ENCODE peak calls at places on chromosome 20, in eight cellular contexts. One of them, this sample, is unnamed.

GRCh38 chr20:1528811-1529210 is 28.7 kb downstream of the SIRPD start:
- DNase-seq in prostate gland: no peak
- DNase-seq in ascending aorta: no peak
- DNase-seq in small intestine: no peak
- DNase-seq in breast epithelium: no peak
- DNase-seq in tibial nerve: no peak
- DNase-seq in heart left ventricle: no peak
- DNase-seq in endothelial cell of umbilical vein: no peak
- DNase-seq in this sample: no peak

GRCh38 chr20:33687370-33687915 is 1.3 kb upstream of the E2F1 start:
- DNase-seq in breast epithelium: no peak
- DNase-seq in endothelial cell of umbilical vein: peak; percentile 14
- DNase-seq in prostate gland: no peak
- DNase-seq in ascending aorta: no peak
- DNase-seq in heart left ventricle: no peak
- DNase-seq in small intestine: no peak
- DNase-seq in tibial nerve: no peak
- DNase-seq in this sample: no peak

GRCh38 chr20:32589256-32589655 is 4.1 kb upstream of the NOL4L start:
- DNase-seq in endothelial cell of umbilical vein: no peak
- DNase-seq in small intestine: no peak
- DNase-seq in tibial nerve: no peak
- DNase-seq in breast epithelium: no peak
- DNase-seq in prostate gland: no peak
- DNase-seq in ascending aorta: no peak
- DNase-seq in heart left ventricle: no peak
- DNase-seq in this sample: no peak

GRCh38 chr20:38730167-38730988 is 6.1 kb downstream of the SLC32A1 start:
- DNase-seq in ascending aorta: no peak
- DNase-seq in breast epithelium: no peak
- DNase-seq in small intestine: peak; percentile 63
- DNase-seq in tibial nerve: no peak
- DNase-seq in prostate gland: no peak
- DNase-seq in endothelial cell of umbilical vein: no peak
- DNase-seq in heart left ventricle: no peak
- DNase-seq in this sample: no peak

GRCh38 chr20:26209171-26209941 is 512.7 kb upstream of the ZNF337 start:
- DNase-seq in heart left ventricle: peak; percentile 16
- DNase-seq in small intestine: no peak
- DNase-seq in endothelial cell of umbilical vein: no peak
- DNase-seq in prostate gland: no peak
- DNase-seq in tibial nerve: no peak
- DNase-seq in ascending aorta: no peak
- DNase-seq in breast epithelium: no peak
- DNase-seq in this sample: no peak

GRCh38 chr20:53706008-53706481 is 112.4 kb upstream of the ZNF217 start:
- DNase-seq in small intestine: no peak
- DNase-seq in endothelial cell of umbilical vein: no peak
- DNase-seq in breast epithelium: no peak
- DNase-seq in heart left ventricle: no peak
- DNase-seq in ascending aorta: no peak
- DNase-seq in tibial nerve: no peak
- DNase-seq in prostate gland: no peak
- DNase-seq in this sample: no peak

GRCh38 chr20:64261138-64261537 is 5.6 kb downstream of the PCMTD2 start:
- DNase-seq in prostate gland: no peak
- DNase-seq in breast epithelium: no peak
- DNase-seq in endothelial cell of umbilical vein: peak; percentile 89
- DNase-seq in heart left ventricle: peak; percentile 42
- DNase-seq in tibial nerve: peak; percentile 29
- DNase-seq in ascending aorta: no peak
- DNase-seq in small intestine: no peak
- DNase-seq in this sample: no peak

GRCh38 chr20:17796096-17796563 is 96.4 kb downstream of the BANF2 start:
- DNase-seq in ascending aorta: peak; percentile 26
- DNase-seq in breast epithelium: peak; percentile 40
- DNase-seq in endothelial cell of umbilical vein: peak; percentile 57
- DNase-seq in tibial nerve: peak; percentile 74
- DNase-seq in heart left ventricle: peak; percentile 36
- DNase-seq in prostate gland: no peak
- DNase-seq in small intestine: no peak
- DNase-seq in this sample: peak; percentile 29

GRCh38 chr20:63686492-63687321 is 9.7 kb upstream of the TNFRSF6B start:
- DNase-seq in tibial nerve: peak; percentile 75
- DNase-seq in ascending aorta: peak; percentile 51
- DNase-seq in prostate gland: no peak
- DNase-seq in endothelial cell of umbilical vein: peak; percentile 92
- DNase-seq in breast epithelium: no peak
- DNase-seq in heart left ventricle: peak; percentile 86
- DNase-seq in small intestine: peak; percentile 87
- DNase-seq in this sample: peak; percentile 55

GRCh38 chr20:4554346-4554745 is 167.4 kb upstream of the PRND start:
- DNase-seq in tibial nerve: no peak
- DNase-seq in heart left ventricle: no peak
- DNase-seq in breast epithelium: no peak
- DNase-seq in prostate gland: no peak
- DNase-seq in small intestine: no peak
- DNase-seq in endothelial cell of umbilical vein: no peak
- DNase-seq in ascending aorta: no peak
- DNase-seq in this sample: no peak

GRCh38 chr20:45095753-45096371 is 5.1 kb downstream of the KCNS1 start:
- DNase-seq in breast epithelium: peak; percentile 21
- DNase-seq in small intestine: peak; percentile 46
- DNase-seq in tibial nerve: peak; percentile 77
- DNase-seq in heart left ventricle: peak; percentile 34
- DNase-seq in ascending aorta: no peak
- DNase-seq in endothelial cell of umbilical vein: peak; percentile 52
- DNase-seq in prostate gland: peak; percentile 60
- DNase-seq in this sample: no peak

GRCh38 chr20:55014766-55015165 is 539.4 kb downstream of the DOK5 start:
- DNase-seq in breast epithelium: no peak
- DNase-seq in heart left ventricle: no peak
- DNase-seq in ascending aorta: no peak
- DNase-seq in prostate gland: no peak
- DNase-seq in small intestine: no peak
- DNase-seq in tibial nerve: no peak
- DNase-seq in endothelial cell of umbilical vein: no peak
- DNase-seq in this sample: no peak

GRCh38 chr20:41748756-41749582 is 130.8 kb upstream of the CHD6 start:
- DNase-seq in small intestine: no peak
- DNase-seq in endothelial cell of umbilical vein: no peak
- DNase-seq in ascending aorta: no peak
- DNase-seq in prostate gland: no peak
- DNase-seq in heart left ventricle: no peak
- DNase-seq in tibial nerve: no peak
- DNase-seq in breast epithelium: no peak
- DNase-seq in this sample: no peak
- H3K27ac ChIP-seq in small intestine: no peak overlapping the region
- H3K27ac ChIP-seq in endothelial cell of umbilical vein: no peak overlapping the region
- H3K27ac ChIP-seq in ascending aorta: no peak overlapping the region
- H3K27ac ChIP-seq in prostate gland: no peak overlapping the region
- H3K27ac ChIP-seq in heart left ventricle: no peak overlapping the region
- H3K27ac ChIP-seq in tibial nerve: no peak overlapping the region
- H3K27ac ChIP-seq in breast epithelium: no peak overlapping the region
- H3K27ac ChIP-seq in this sample: no peak overlapping the region

GRCh38 chr20:37517371-37517748 is 3.7 kb upstream of the NNAT start:
- DNase-seq in endothelial cell of umbilical vein: no peak
- DNase-seq in heart left ventricle: no peak
- DNase-seq in ascending aorta: no peak
- DNase-seq in breast epithelium: no peak
- DNase-seq in prostate gland: no peak
- DNase-seq in small intestine: no peak
- DNase-seq in tibial nerve: no peak
- DNase-seq in this sample: no peak

GRCh38 chr20:37519508-37520416 is 1.3 kb upstream of the NNAT start:
- DNase-seq in prostate gland: no peak
- DNase-seq in ascending aorta: no peak
- DNase-seq in breast epithelium: no peak
- DNase-seq in tibial nerve: no peak
- DNase-seq in heart left ventricle: no peak
- DNase-seq in small intestine: no peak
- DNase-seq in endothelial cell of umbilical vein: peak; percentile 41
- DNase-seq in this sample: no peak

GRCh38 chr20:37518059-37518458 is 3.0 kb upstream of the NNAT start:
- DNase-seq in endothelial cell of umbilical vein: no peak
- DNase-seq in ascending aorta: no peak
- DNase-seq in breast epithelium: no peak
- DNase-seq in heart left ventricle: no peak
- DNase-seq in prostate gland: no peak
- DNase-seq in small intestine: no peak
- DNase-seq in tibial nerve: no peak
- DNase-seq in this sample: no peak

GRCh38 chr20:37520417-37520751 is 666 bp upstream of the NNAT start:
- DNase-seq in prostate gland: no peak
- DNase-seq in ascending aorta: no peak
- DNase-seq in heart left ventricle: no peak
- DNase-seq in tibial nerve: no peak
- DNase-seq in endothelial cell of umbilical vein: no peak
- DNase-seq in breast epithelium: no peak
- DNase-seq in small intestine: no peak
- DNase-seq in this sample: no peak

GRCh38 chr20:37518606-37519507 is 2.2 kb upstream of the NNAT start:
- DNase-seq in endothelial cell of umbilical vein: peak; percentile 87
- DNase-seq in breast epithelium: no peak
- DNase-seq in prostate gland: peak; percentile 74
- DNase-seq in ascending aorta: no peak
- DNase-seq in heart left ventricle: peak; percentile 47
- DNase-seq in small intestine: no peak
- DNase-seq in tibial nerve: no peak
- DNase-seq in this sample: no peak
- H3K4me3 ChIP-seq in endothelial cell of umbilical vein: no peak overlapping the region
- H3K4me3 ChIP-seq in breast epithelium: no peak overlapping the region
- H3K4me3 ChIP-seq in prostate gland: no peak overlapping the region
- H3K4me3 ChIP-seq in ascending aorta: no peak overlapping the region
- H3K4me3 ChIP-seq in heart left ventricle: no peak overlapping the region
- H3K4me3 ChIP-seq in small intestine: no peak overlapping the region
- H3K4me3 ChIP-seq in tibial nerve: no peak overlapping the region
- H3K4me3 ChIP-seq in this sample: no peak overlapping the region

GRCh38 chr20:47524385-47524784 is 22.7 kb downstream of the NCOA3 start:
- DNase-seq in prostate gland: no peak
- DNase-seq in endothelial cell of umbilical vein: no peak
- DNase-seq in ascending aorta: no peak
- DNase-seq in small intestine: no peak
- DNase-seq in breast epithelium: no peak
- DNase-seq in tibial nerve: no peak
- DNase-seq in heart left ventricle: no peak
- DNase-seq in this sample: no peak
- H3K9me3 ChIP-seq in prostate gland: no peaks in the 10 kb centered on the region
- H3K9me3 ChIP-seq in endothelial cell of umbilical vein: peaks cover 3% of the 10 kb centered on the region
- H3K9me3 ChIP-seq in ascending aorta: peaks cover 8% of the 10 kb centered on the region
- H3K9me3 ChIP-seq in small intestine: no peaks in the 10 kb centered on the region
- H3K9me3 ChIP-seq in breast epithelium: peaks cover 6% of the 10 kb centered on the region
- H3K9me3 ChIP-seq in tibial nerve: no peaks in the 10 kb centered on the region
- H3K9me3 ChIP-seq in heart left ventricle: no peaks in the 10 kb centered on the region
- H3K9me3 ChIP-seq in this sample: peaks cover 12% of the 10 kb centered on the region

DNA sequence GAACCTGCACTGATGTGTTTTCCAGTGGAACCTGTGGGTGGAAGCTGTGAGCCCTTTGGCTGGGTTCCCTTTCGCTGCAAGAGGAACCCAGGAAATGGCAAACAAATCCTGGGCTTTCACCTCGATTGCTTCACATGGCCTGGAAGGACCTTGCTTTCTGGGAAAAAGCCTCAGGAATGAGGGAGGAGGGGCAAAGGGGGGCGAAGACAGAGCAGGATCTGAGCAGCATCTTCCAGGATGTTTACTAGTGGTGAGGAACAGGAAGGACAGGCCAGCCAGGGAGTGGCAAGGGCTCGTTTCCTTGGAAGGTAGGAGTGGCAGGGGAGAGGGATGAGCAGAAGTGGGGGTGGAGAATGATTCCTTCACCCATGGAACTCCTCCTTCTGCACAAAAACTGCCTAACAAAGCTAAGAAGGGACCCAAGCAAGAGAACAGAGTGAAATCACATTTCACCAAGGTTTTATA is 5.9 kb downstream of the SLC2A10 start:
- DNase-seq in prostate gland: peak; percentile 87
- DNase-seq in endothelial cell of umbilical vein: no peak
- DNase-seq in breast epithelium: peak; percentile 79
- DNase-seq in heart left ventricle: no peak
- DNase-seq in ascending aorta: no peak
- DNase-seq in tibial nerve: peak; percentile 70
- DNase-seq in small intestine: peak; percentile 14
- DNase-seq in this sample: no peak
- H3K27ac ChIP-seq in prostate gland: peak overlapping the region; percentile 76
- H3K27ac ChIP-seq in endothelial cell of umbilical vein: no peak overlapping the region
- H3K27ac ChIP-seq in breast epithelium: peak overlapping the region; percentile 78
- H3K27ac ChIP-seq in heart left ventricle: no peak overlapping the region
- H3K27ac ChIP-seq in ascending aorta: no peak overlapping the region
- H3K27ac ChIP-seq in tibial nerve: no peak overlapping the region
- H3K27ac ChIP-seq in small intestine: no peak overlapping the region
- H3K27ac ChIP-seq in this sample: no peak overlapping the region

DNA sequence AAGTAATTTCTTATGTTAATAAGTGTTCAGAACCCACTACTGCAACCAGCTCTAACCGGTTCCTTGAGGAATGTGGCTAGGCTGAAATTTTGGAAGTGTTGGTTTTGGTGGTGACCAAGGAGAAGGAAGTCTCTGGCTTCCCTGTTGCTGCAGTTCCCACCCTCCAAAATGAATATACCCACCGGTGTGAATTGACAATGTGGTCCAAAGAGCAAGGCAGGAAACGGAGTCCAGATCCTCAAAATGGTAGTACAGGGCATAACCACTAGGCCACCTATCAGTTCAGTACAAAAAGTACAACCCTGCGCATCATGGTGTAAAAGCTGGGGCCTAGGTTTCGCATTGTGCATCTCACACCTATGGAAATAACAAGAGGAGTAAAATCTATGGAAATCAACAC is 2.8 kb downstream of the ADNP start:
- DNase-seq in tibial nerve: no peak
- DNase-seq in breast epithelium: no peak
- DNase-seq in heart left ventricle: no peak
- DNase-seq in prostate gland: no peak
- DNase-seq in small intestine: no peak
- DNase-seq in ascending aorta: no peak
- DNase-seq in endothelial cell of umbilical vein: no peak
- DNase-seq in this sample: no peak
- H3K4me3 ChIP-seq in tibial nerve: no peak overlapping the region
- H3K4me3 ChIP-seq in breast epithelium: no peak overlapping the region
- H3K4me3 ChIP-seq in heart left ventricle: no peak overlapping the region
- H3K4me3 ChIP-seq in prostate gland: peak overlapping the region; percentile 89
- H3K4me3 ChIP-seq in small intestine: no peak overlapping the region
- H3K4me3 ChIP-seq in ascending aorta: peak overlapping the region; percentile 98
- H3K4me3 ChIP-seq in endothelial cell of umbilical vein: no peak overlapping the region
- H3K4me3 ChIP-seq in this sample: peak overlapping the region; percentile 89

This sample was measured in thoracic aorta.